ENCODE peak calls at places on chromosomes 1 and 21, in four cellular contexts. X, E, H and B are unnamed samples.

GRCh38 chr1:217718873-217719272 is 87.7 kb downstream of the SPATA17 start:
- DNase-seq in E (no peak), X (no peak), H (no peak), B (no peak)

GRCh38 chr1:27589841-27590426 is 14.0 kb downstream of the AHDC1 start:
- DNase-seq in X (no peak), H (no peak), E (no peak), B (no peak)

GRCh38 chr21:18460979-18461378 is 57.4 kb upstream of the TMPRSS15 start:
- DNase-seq in H (no peak), E (no peak), X (no peak), B (no peak)

GRCh38 chr1:8966606-8967005 is 20.9 kb downstream of the CA6 start:
- DNase-seq in X (no peak), H (no peak), E (no peak), B (no peak)

GRCh38 chr1:7403265-7404045 is 367.6 kb upstream of the VAMP3 start:
- DNase-seq in E (no peak), H (no peak), X (no peak), B (peak; percentile 24)

GRCh38 chr1:223338811-223339746 is 24.9 kb downstream of the SUSD4 start:
- DNase-seq in E (no peak), H (no peak), X (no peak), B (no peak)

GRCh38 chr21:38460171-38460742 is 38.0 kb downstream of the ERG start:
- DNase-seq in E (no peak), H (no peak), X (no peak), B (no peak)

GRCh38 chr1:244863491-244864252 is 671 bp downstream of the HNRNPU start:
- DNase-seq in H (no peak), X (peak; percentile 43), E (no peak), B (no peak)

GRCh38 chr1:214579183-214579582 is 23.8 kb upstream of the CENPF start:
- DNase-seq in X (no peak), E (no peak), H (no peak), B (no peak)

GRCh38 chr1:38555594-38555993 is 304.0 kb downstream of the RRAGC start:
- DNase-seq in E (no peak), X (no peak), H (no peak), B (no peak)

GRCh38 chr1:150995896-150996295 is 10.8 kb downstream of the MINDY1 start:
- DNase-seq in E (no peak), H (no peak), X (peak; percentile 37), B (peak; percentile 71)

GRCh38 chr1:203100163-203100867 is 14.5 kb upstream of the MYOG start:
- DNase-seq in E (no peak), X (no peak), H (no peak), B (peak; percentile 19)

GRCh38 chr1:70586046-70586445 is 175.0 kb downstream of the CTH start:
- DNase-seq in X (no peak), E (no peak), H (no peak), B (no peak)

GRCh38 chr1:214453109-214453722 is 98.2 kb downstream of the PTPN14 start:
- DNase-seq in H (no peak), X (no peak), E (no peak), B (no peak)

GRCh38 chr1:116912846-116913245 is 3.1 kb downstream of the PTGFRN start:
- DNase-seq in H (no peak), E (no peak), X (no peak), B (no peak)

GRCh38 chr1:108814343-108815125 is 42.4 kb downstream of the AKNAD1 start:
- DNase-seq in E (no peak), H (no peak), X (no peak), B (no peak)